ENCODE peak calls at places on chromosomes 12 and 14, in four cellular contexts. One of them, this sample, is unnamed.

GRCh38 chr12:110564471-110564991 is 18.6 kb downstream of the PPTC7 start:
- DNase-seq in fibroblast of lung: no peak
- DNase-seq in uterus: no peak
- DNase-seq in K562: no peak
- DNase-seq in this sample: no peak

GRCh38 chr12:88057994-88058718 is 29.0 kb upstream of the C12orf50 start:
- DNase-seq in fibroblast of lung: no peak
- DNase-seq in uterus: no peak
- DNase-seq in K562: no peak
- DNase-seq in this sample: no peak

GRCh38 chr12:37545759-37546158 is 770.8 kb upstream of the ALG10B start:
- DNase-seq in fibroblast of lung: no peak
- DNase-seq in uterus: no peak
- DNase-seq in K562: no peak
- DNase-seq in this sample: no peak

GRCh38 chr14:77339407-77339806 is 18.6 kb downstream of the GSTZ1 start:
- DNase-seq in fibroblast of lung: peak; percentile 44
- DNase-seq in uterus: no peak
- DNase-seq in K562: no peak
- DNase-seq in this sample: no peak

GRCh38 chr12:93592641-93593396 is 20.3 kb downstream of the SOCS2 start:
- DNase-seq in fibroblast of lung: no peak
- DNase-seq in uterus: no peak
- DNase-seq in K562: peak; percentile 48
- DNase-seq in this sample: no peak

GRCh38 chr12:72295744-72296143 is 23.6 kb downstream of the TRHDE start:
- DNase-seq in fibroblast of lung: peak; percentile 52
- DNase-seq in uterus: no peak
- DNase-seq in K562: no peak
- DNase-seq in this sample: no peak

GRCh38 chr12:110102255-110102654 is 21.9 kb upstream of the IFT81 start:
- DNase-seq in fibroblast of lung: peak; percentile 73
- DNase-seq in uterus: peak; percentile 36
- DNase-seq in K562: peak; percentile 87
- DNase-seq in this sample: peak; percentile 19

GRCh38 chr12:65999564-66000280 is 130.8 kb downstream of the LLPH start:
- DNase-seq in fibroblast of lung: peak; percentile 26
- DNase-seq in uterus: no peak
- DNase-seq in K562: no peak
- DNase-seq in this sample: no peak

GRCh38 chr14:106845286-106846087 is 1319.1 kb downstream of the TMEM121 start:
- DNase-seq in fibroblast of lung: no peak
- DNase-seq in uterus: no peak
- DNase-seq in K562: no peak
- DNase-seq in this sample: peak; percentile 25

GRCh38 chr12:694734-695503 is 31.7 kb upstream of the NINJ2 start:
- DNase-seq in fibroblast of lung: peak; percentile 8
- DNase-seq in uterus: no peak
- DNase-seq in K562: no peak
- DNase-seq in this sample: no peak

GRCh38 chr14:38357557-38357956 is 101.7 kb upstream of the CLEC14A start:
- DNase-seq in fibroblast of lung: peak; percentile 90
- DNase-seq in uterus: peak; percentile 17
- DNase-seq in K562: no peak
- DNase-seq in this sample: no peak

GRCh38 chr14:100117026-100117425 is 42.4 kb downstream of the DEGS2 start:
- DNase-seq in fibroblast of lung: no peak
- DNase-seq in uterus: no peak
- DNase-seq in K562: no peak
- DNase-seq in this sample: no peak

GRCh38 chr14:54803926-54804719 is 98.5 kb downstream of the GCH1 start:
- DNase-seq in fibroblast of lung: no peak
- DNase-seq in uterus: no peak
- DNase-seq in K562: no peak
- DNase-seq in this sample: no peak

GRCh38 chr12:57723630-57723962 is 14.9 kb downstream of the AGAP2 start:
- DNase-seq in fibroblast of lung: no peak
- DNase-seq in uterus: no peak
- DNase-seq in K562: no peak
- DNase-seq in this sample: no peak

GRCh38 chr14:73136387-73137221 is at the start of gene PSEN1:
- DNase-seq in fibroblast of lung: peak; percentile 90
- DNase-seq in uterus: peak; percentile 94
- DNase-seq in K562: peak; percentile 92
- DNase-seq in this sample: peak; percentile 99

GRCh38 chr12:71950404-71950803 is 11.8 kb downstream of the TPH2 start:
- DNase-seq in fibroblast of lung: no peak
- DNase-seq in uterus: no peak
- DNase-seq in K562: no peak
- DNase-seq in this sample: no peak

GRCh38 chr12:50581226-50582184 is 76.7 kb downstream of the DIP2B start:
- DNase-seq in fibroblast of lung: peak; percentile 51
- DNase-seq in uterus: no peak
- DNase-seq in K562: peak; percentile 38
- DNase-seq in this sample: no peak

GRCh38 chr12:47236109-47236714 is 156.5 kb upstream of the AMIGO2 start:
- DNase-seq in fibroblast of lung: peak; percentile 79
- DNase-seq in uterus: no peak
- DNase-seq in K562: no peak
- DNase-seq in this sample: no peak

GRCh38 chr12:120343692-120344091 is 16.1 kb upstream of the PLA2G1B start:
- DNase-seq in fibroblast of lung: no peak
- DNase-seq in uterus: no peak
- DNase-seq in K562: no peak
- DNase-seq in this sample: no peak

GRCh38 chr14:55433880-55434804 is 6.3 kb downstream of the TBPL2 start:
- DNase-seq in fibroblast of lung: no peak
- DNase-seq in uterus: no peak
- DNase-seq in K562: no peak
- DNase-seq in this sample: no peak

DNA sequence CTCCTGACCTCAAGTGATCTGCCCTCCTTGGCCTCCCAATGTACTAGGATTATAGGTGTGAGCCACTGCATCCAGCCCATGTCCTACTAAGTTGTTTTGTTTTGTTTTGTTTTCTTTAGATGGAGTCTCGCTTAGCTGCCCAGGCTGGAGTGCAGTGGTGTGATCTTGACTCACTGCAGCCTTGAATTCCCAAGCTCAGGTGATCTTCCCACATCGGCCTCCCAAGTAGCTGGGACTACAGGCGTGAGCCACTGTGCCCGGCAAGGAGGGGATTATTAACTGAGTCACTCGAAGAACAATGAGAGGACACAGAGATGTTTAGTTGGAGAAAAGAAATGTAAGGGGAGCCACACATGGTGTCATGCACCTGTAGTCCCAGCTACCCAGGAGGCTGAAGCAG is 18.0 kb upstream of the ERBB3 start:
- DNase-seq in fibroblast of lung: no peak
- DNase-seq in uterus: no peak
- DNase-seq in K562: no peak
- DNase-seq in this sample: no peak
- H3K27me3 ChIP-seq in fibroblast of lung: no peaks in the 10 kb centered on the region
- H3K27me3 ChIP-seq in uterus: no peaks in the 10 kb centered on the region
- H3K27me3 ChIP-seq in K562: no peaks in the 10 kb centered on the region
- H3K27me3 ChIP-seq in this sample: no peaks in the 10 kb centered on the region

GRCh38 chr14:69708586-69709169 is 58.3 kb upstream of the SRSF5 start:
- DNase-seq in fibroblast of lung: peak; percentile 22
- DNase-seq in uterus: no peak
- DNase-seq in K562: no peak
- DNase-seq in this sample: no peak
- TF ChIP-seq CTCF in fibroblast of lung: peak; percentile 41
- TF ChIP-seq CTCF in uterus: no peak
- TF ChIP-seq CTCF in K562: peak; percentile 35
- TF ChIP-seq CTCF in this sample: no peak

GRCh38 chr12:56716458-56716857 is 8.6 kb downstream of the NACA start:
- DNase-seq in fibroblast of lung: no peak
- DNase-seq in uterus: no peak
- DNase-seq in K562: no peak
- DNase-seq in this sample: no peak
- H3K4me1 ChIP-seq in fibroblast of lung: peaks cover 3% of the 10 kb centered on the region
- H3K4me1 ChIP-seq in uterus: peaks cover 3% of the 10 kb centered on the region
- H3K4me1 ChIP-seq in K562: peaks cover 28% of the 10 kb centered on the region
- H3K4me1 ChIP-seq in this sample: peaks cover 46% of the 10 kb centered on the region

GRCh38 chr12:74985293-74985985 is 224.2 kb downstream of the KCNC2 start:
- DNase-seq in fibroblast of lung: no peak
- DNase-seq in uterus: no peak
- DNase-seq in K562: no peak
- DNase-seq in this sample: no peak

GRCh38 chr12:74983917-74984316 is 225.7 kb downstream of the KCNC2 start:
- DNase-seq in fibroblast of lung: no peak
- DNase-seq in uterus: no peak
- DNase-seq in K562: no peak
- DNase-seq in this sample: no peak

GRCh38 chr12:74984631-74985030 is 225.0 kb downstream of the KCNC2 start:
- DNase-seq in fibroblast of lung: no peak
- DNase-seq in uterus: no peak
- DNase-seq in K562: no peak
- DNase-seq in this sample: no peak

GRCh38 chr12:74988156-74988555 is 221.5 kb downstream of the KCNC2 start:
- DNase-seq in fibroblast of lung: no peak
- DNase-seq in uterus: no peak
- DNase-seq in K562: no peak
- DNase-seq in this sample: no peak

GRCh38 chr12:74985986-74986319 is 223.7 kb downstream of the KCNC2 start:
- DNase-seq in fibroblast of lung: no peak
- DNase-seq in uterus: no peak
- DNase-seq in K562: no peak
- DNase-seq in this sample: peak; percentile 15
- H3K27me3 ChIP-seq in fibroblast of lung: no peaks in the 10 kb centered on the region
- H3K27me3 ChIP-seq in uterus: no peaks in the 10 kb centered on the region
- H3K27me3 ChIP-seq in K562: no peaks in the 10 kb centered on the region
- H3K27me3 ChIP-seq in this sample: no peaks in the 10 kb centered on the region

DNA sequence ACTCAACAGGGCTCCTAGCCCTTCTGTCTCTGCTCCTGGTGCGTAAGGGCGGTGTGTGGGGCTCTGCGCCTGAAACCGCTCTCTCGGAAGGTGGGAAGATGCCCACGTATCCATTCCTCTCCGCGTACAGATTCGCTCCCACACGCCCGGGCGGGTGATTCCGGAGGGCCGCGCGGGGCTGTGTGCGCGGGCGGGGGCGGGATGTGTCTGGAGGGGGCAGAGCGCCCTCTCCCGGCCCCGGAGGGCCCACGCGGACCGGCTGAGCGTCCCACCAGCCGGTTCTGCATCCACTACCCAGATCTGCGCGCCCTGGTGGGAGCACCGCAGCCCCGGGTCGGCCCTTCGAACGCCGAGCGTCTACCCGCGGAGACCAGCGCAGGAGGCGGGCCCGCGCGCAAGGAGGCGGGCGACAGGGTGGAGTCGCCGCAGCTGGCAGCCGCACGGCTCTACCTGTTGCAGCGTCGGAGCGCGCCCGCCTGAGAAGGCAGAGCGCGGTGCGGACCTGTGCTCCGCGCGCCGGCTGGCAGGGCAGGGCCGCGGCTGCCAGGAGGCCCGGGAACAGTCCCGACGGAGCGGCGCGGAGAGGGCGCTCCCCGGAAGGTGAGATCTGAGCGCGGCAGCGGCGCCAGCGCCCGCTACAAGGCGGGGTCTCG is 1.4 kb upstream of the KCNK13 start:
- DNase-seq in fibroblast of lung: peak; percentile 42
- DNase-seq in uterus: no peak
- DNase-seq in K562: peak; percentile 64
- DNase-seq in this sample: no peak
- TF ChIP-seq CTCF in fibroblast of lung: peak; percentile 38
- TF ChIP-seq CTCF in uterus: no peak
- TF ChIP-seq CTCF in K562: peak; percentile 60
- TF ChIP-seq CTCF in this sample: peak; percentile 20

This sample was measured in CD8-positive, alpha-beta T cell.